ENCODE peak calls at places on chromosomes 4 and X, in nine cellular contexts. One of them, this sample, is unnamed.

GRCh38 chr4:80072607-80073361 is at the start of gene ANTXR2:
- DNase-seq in spleen: peak; percentile 95
- DNase-seq in A673: peak; percentile 72
- DNase-seq in kidney epithelial cell: peak; percentile 60
- DNase-seq in SK-N-SH: peak; percentile 86
- DNase-seq in GM12865: peak; percentile 79
- DNase-seq in cardiac muscle cell: peak; percentile 99
- DNase-seq in left ventricle myocardium inferior: peak; percentile 94
- DNase-seq in lung: peak; percentile 87
- DNase-seq in this sample: peak; percentile 99

GRCh38 chrX:103847174-103847870 is 15.3 kb upstream of the RAB9B start:
- DNase-seq in spleen: no peak
- DNase-seq in A673: no peak
- DNase-seq in kidney epithelial cell: no peak
- DNase-seq in SK-N-SH: no peak
- DNase-seq in GM12865: no peak
- DNase-seq in cardiac muscle cell: peak; percentile 36
- DNase-seq in left ventricle myocardium inferior: no peak
- DNase-seq in lung: no peak
- DNase-seq in this sample: peak; percentile 13

GRCh38 chr4:3255611-3256186 is 6.7 kb downstream of the MSANTD1 start:
- DNase-seq in spleen: peak; percentile 70
- DNase-seq in A673: no peak
- DNase-seq in kidney epithelial cell: no peak
- DNase-seq in SK-N-SH: no peak
- DNase-seq in GM12865: no peak
- DNase-seq in cardiac muscle cell: no peak
- DNase-seq in left ventricle myocardium inferior: peak; percentile 12
- DNase-seq in lung: no peak
- DNase-seq in this sample: no peak

GRCh38 chr4:106687026-106687425 is 318.4 kb upstream of the GIMD1 start:
- DNase-seq in spleen: no peak
- DNase-seq in A673: no peak
- DNase-seq in kidney epithelial cell: no peak
- DNase-seq in SK-N-SH: no peak
- DNase-seq in GM12865: no peak
- DNase-seq in cardiac muscle cell: peak; percentile 57
- DNase-seq in left ventricle myocardium inferior: no peak
- DNase-seq in lung: no peak
- DNase-seq in this sample: peak; percentile 17

GRCh38 chrX:129777218-129777768 is 2.5 kb upstream of the SASH3 start:
- DNase-seq in spleen: peak; percentile 96
- DNase-seq in A673: no peak
- DNase-seq in kidney epithelial cell: no peak
- DNase-seq in SK-N-SH: no peak
- DNase-seq in GM12865: peak; percentile 88
- DNase-seq in cardiac muscle cell: no peak
- DNase-seq in left ventricle myocardium inferior: peak; percentile 31
- DNase-seq in lung: peak; percentile 44
- DNase-seq in this sample: no peak

GRCh38 chr4:150231108-150231770 is 153.0 kb downstream of the DCLK2 start:
- DNase-seq in spleen: no peak
- DNase-seq in A673: no peak
- DNase-seq in kidney epithelial cell: no peak
- DNase-seq in SK-N-SH: no peak
- DNase-seq in GM12865: no peak
- DNase-seq in cardiac muscle cell: no peak
- DNase-seq in left ventricle myocardium inferior: no peak
- DNase-seq in lung: no peak
- DNase-seq in this sample: peak; percentile 24

GRCh38 chrX:153530411-153531145 is 13.1 kb downstream of the ATP2B3 start:
- DNase-seq in spleen: no peak
- DNase-seq in A673: no peak
- DNase-seq in kidney epithelial cell: no peak
- DNase-seq in SK-N-SH: no peak
- DNase-seq in GM12865: no peak
- DNase-seq in cardiac muscle cell: no peak
- DNase-seq in left ventricle myocardium inferior: no peak
- DNase-seq in lung: no peak
- DNase-seq in this sample: no peak

GRCh38 chr4:143188325-143189088 is 3.8 kb downstream of the USP38 start:
- DNase-seq in spleen: no peak
- DNase-seq in A673: no peak
- DNase-seq in kidney epithelial cell: no peak
- DNase-seq in SK-N-SH: no peak
- DNase-seq in GM12865: no peak
- DNase-seq in cardiac muscle cell: no peak
- DNase-seq in left ventricle myocardium inferior: no peak
- DNase-seq in lung: no peak
- DNase-seq in this sample: no peak

GRCh38 chrX:53494427-53494826 is 60.3 kb upstream of the HSD17B10 start:
- DNase-seq in spleen: no peak
- DNase-seq in A673: peak; percentile 39
- DNase-seq in kidney epithelial cell: no peak
- DNase-seq in SK-N-SH: peak; percentile 17
- DNase-seq in GM12865: no peak
- DNase-seq in cardiac muscle cell: peak; percentile 39
- DNase-seq in left ventricle myocardium inferior: no peak
- DNase-seq in lung: no peak
- DNase-seq in this sample: peak; percentile 70

GRCh38 chr4:173405840-173406606 is 7.1 kb upstream of the SCRG1 start:
- DNase-seq in spleen: no peak
- DNase-seq in A673: no peak
- DNase-seq in kidney epithelial cell: no peak
- DNase-seq in SK-N-SH: no peak
- DNase-seq in GM12865: peak; percentile 39
- DNase-seq in cardiac muscle cell: no peak
- DNase-seq in left ventricle myocardium inferior: no peak
- DNase-seq in lung: no peak
- DNase-seq in this sample: no peak

GRCh38 chr4:175411251-175411650 is 400.8 kb downstream of the GPM6A start:
- DNase-seq in spleen: no peak
- DNase-seq in A673: no peak
- DNase-seq in kidney epithelial cell: no peak
- DNase-seq in SK-N-SH: no peak
- DNase-seq in GM12865: no peak
- DNase-seq in cardiac muscle cell: no peak
- DNase-seq in left ventricle myocardium inferior: no peak
- DNase-seq in lung: no peak
- DNase-seq in this sample: no peak

GRCh38 chrX:105752334-105752733 is 70.0 kb upstream of the NRK start:
- DNase-seq in spleen: no peak
- DNase-seq in A673: no peak
- DNase-seq in kidney epithelial cell: no peak
- DNase-seq in SK-N-SH: no peak
- DNase-seq in GM12865: no peak
- DNase-seq in cardiac muscle cell: peak; percentile 2
- DNase-seq in left ventricle myocardium inferior: no peak
- DNase-seq in lung: no peak
- DNase-seq in this sample: no peak

GRCh38 chr4:176538217-176538925 is 218.6 kb downstream of the SPCS3 start:
- DNase-seq in spleen: no peak
- DNase-seq in A673: no peak
- DNase-seq in kidney epithelial cell: peak; percentile 56
- DNase-seq in SK-N-SH: no peak
- DNase-seq in GM12865: no peak
- DNase-seq in cardiac muscle cell: peak; percentile 75
- DNase-seq in left ventricle myocardium inferior: no peak
- DNase-seq in lung: no peak
- DNase-seq in this sample: peak; percentile 93

DNA sequence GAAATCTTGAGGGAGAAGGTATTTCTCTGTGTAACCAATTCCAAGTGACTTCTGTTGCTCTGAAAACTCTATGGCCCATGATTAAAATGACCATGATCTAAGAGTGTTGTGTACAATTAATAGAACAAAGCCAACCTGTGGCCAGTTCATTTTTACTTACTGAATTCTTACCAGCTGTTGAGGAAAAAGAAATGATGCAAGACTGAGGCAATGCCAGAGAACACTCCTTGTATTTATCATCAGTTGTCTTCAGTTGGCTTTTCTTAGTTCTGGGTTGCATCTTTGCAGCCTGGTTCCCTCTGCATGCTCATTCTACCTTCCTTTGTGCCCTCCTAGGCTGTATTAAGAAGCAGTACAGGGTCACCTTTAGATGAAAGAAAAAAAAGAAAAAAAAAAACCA is 298.6 kb downstream of the ARHGAP10 start:
- DNase-seq in spleen: no peak
- DNase-seq in A673: no peak
- DNase-seq in kidney epithelial cell: no peak
- DNase-seq in SK-N-SH: no peak
- DNase-seq in GM12865: no peak
- DNase-seq in cardiac muscle cell: peak; percentile 83
- DNase-seq in left ventricle myocardium inferior: no peak
- DNase-seq in lung: no peak
- DNase-seq in this sample: no peak
- TF ChIP-seq CTCF in spleen: no peak
- TF ChIP-seq CTCF in A673: no peak
- TF ChIP-seq CTCF in kidney epithelial cell: no peak
- TF ChIP-seq CTCF in SK-N-SH: no peak
- TF ChIP-seq CTCF in GM12865: no peak
- TF ChIP-seq CTCF in cardiac muscle cell: no peak
- TF ChIP-seq CTCF in left ventricle myocardium inferior: no peak
- TF ChIP-seq CTCF in lung: no peak
- TF ChIP-seq CTCF in this sample: no peak

GRCh38 chr4:8771258-8771590 is 100.4 kb downstream of the HMX1 start:
- DNase-seq in spleen: peak; percentile 70
- DNase-seq in A673: no peak
- DNase-seq in kidney epithelial cell: no peak
- DNase-seq in SK-N-SH: peak; percentile 60
- DNase-seq in GM12865: no peak
- DNase-seq in cardiac muscle cell: no peak
- DNase-seq in left ventricle myocardium inferior: peak; percentile 1
- DNase-seq in lung: no peak
- DNase-seq in this sample: no peak

GRCh38 chr4:8770518-8771257 is 101.0 kb downstream of the HMX1 start:
- DNase-seq in spleen: peak; percentile 40
- DNase-seq in A673: no peak
- DNase-seq in kidney epithelial cell: no peak
- DNase-seq in SK-N-SH: no peak
- DNase-seq in GM12865: no peak
- DNase-seq in cardiac muscle cell: no peak
- DNase-seq in left ventricle myocardium inferior: peak; percentile 6
- DNase-seq in lung: no peak
- DNase-seq in this sample: no peak

GRCh38 chr4:8768357-8768999 is 103.2 kb downstream of the HMX1 start:
- DNase-seq in spleen: peak; percentile 36
- DNase-seq in A673: no peak
- DNase-seq in kidney epithelial cell: no peak
- DNase-seq in SK-N-SH: peak; percentile 19
- DNase-seq in GM12865: no peak
- DNase-seq in cardiac muscle cell: no peak
- DNase-seq in left ventricle myocardium inferior: peak; percentile 7
- DNase-seq in lung: no peak
- DNase-seq in this sample: no peak

GRCh38 chr4:8771666-8772065 is 100.0 kb downstream of the HMX1 start:
- DNase-seq in spleen: peak; percentile 58
- DNase-seq in A673: no peak
- DNase-seq in kidney epithelial cell: no peak
- DNase-seq in SK-N-SH: no peak
- DNase-seq in GM12865: no peak
- DNase-seq in cardiac muscle cell: no peak
- DNase-seq in left ventricle myocardium inferior: peak; percentile 1
- DNase-seq in lung: no peak
- DNase-seq in this sample: no peak

DNA sequence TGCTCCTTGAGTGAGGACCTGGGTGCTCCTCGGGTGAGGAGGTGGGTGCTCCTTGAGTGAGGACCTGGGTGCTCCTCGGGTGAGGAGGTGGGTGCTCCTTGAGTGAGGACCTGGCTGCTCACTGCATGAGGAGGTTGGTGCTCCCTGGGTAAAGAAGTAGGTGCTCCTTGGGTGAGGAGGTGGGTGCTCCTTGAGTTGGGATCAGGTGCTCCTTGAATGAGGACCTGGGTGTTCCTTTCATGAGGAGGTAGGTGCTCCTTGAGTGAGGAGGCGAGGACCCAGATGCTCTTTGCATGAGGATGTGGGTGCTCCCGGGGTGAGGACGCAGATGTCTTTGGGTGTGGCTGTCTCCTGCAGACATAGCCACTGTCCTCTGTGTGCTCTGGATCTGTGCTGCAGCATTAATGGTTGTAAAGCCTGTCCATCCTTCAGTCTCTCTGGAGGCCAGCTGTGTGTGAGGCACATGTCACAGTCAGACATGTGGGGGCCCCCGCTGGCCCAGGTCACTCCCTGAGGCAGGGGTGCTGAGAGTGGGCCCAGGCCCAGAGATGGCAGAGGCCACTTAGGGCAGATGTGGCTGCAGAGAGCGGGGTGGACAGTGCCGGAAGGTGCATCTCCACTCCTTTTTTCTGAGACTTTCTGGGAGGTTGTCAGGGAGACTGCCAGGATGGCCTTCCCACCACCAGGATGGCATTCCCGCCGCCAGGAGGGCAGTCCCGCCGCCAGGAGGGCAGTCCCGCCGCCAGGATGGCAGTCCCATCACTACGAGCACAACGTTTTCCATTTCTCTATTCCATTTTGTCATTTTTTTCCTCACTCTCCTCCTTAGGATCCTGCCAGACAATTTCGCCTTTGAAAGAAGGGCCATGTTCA is 101.8 kb downstream of the HMX1 start:
- DNase-seq in spleen: peak; percentile 60
- DNase-seq in A673: no peak
- DNase-seq in kidney epithelial cell: no peak
- DNase-seq in SK-N-SH: no peak
- DNase-seq in GM12865: no peak
- DNase-seq in cardiac muscle cell: no peak
- DNase-seq in left ventricle myocardium inferior: peak; percentile 1
- DNase-seq in lung: no peak
- DNase-seq in this sample: no peak
- H3K4me3 ChIP-seq in spleen: no peak overlapping the region
- H3K4me3 ChIP-seq in A673: no peak overlapping the region
- H3K4me3 ChIP-seq in kidney epithelial cell: no peak overlapping the region
- H3K4me3 ChIP-seq in SK-N-SH: no peak overlapping the region
- H3K4me3 ChIP-seq in GM12865: no peak overlapping the region
- H3K4me3 ChIP-seq in cardiac muscle cell: no peak overlapping the region
- H3K4me3 ChIP-seq in left ventricle myocardium inferior: no peak overlapping the region
- H3K4me3 ChIP-seq in lung: no peak overlapping the region
- H3K4me3 ChIP-seq in this sample: no peak overlapping the region

DNA sequence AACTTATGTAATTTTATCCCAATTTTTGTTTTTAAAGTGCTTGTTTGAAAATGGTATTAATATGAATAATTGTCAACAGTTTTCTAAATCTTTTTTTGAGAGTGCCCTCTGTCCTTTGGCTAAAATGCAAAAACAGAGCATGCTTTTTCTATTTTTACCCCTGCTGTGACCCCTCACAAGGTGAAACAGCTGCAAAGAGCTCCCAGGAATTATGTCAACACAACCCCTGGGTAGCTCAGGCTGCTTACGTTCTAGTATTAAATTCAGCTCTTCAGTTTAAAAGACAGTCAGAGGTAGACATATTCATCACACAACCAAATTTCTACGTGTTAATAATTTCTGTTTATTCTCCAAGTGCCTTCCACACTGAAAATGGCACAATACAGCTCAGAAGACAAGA is 367.5 kb downstream of the PRDM5 start:
- DNase-seq in spleen: no peak
- DNase-seq in A673: no peak
- DNase-seq in kidney epithelial cell: no peak
- DNase-seq in SK-N-SH: no peak
- DNase-seq in GM12865: no peak
- DNase-seq in cardiac muscle cell: no peak
- DNase-seq in left ventricle myocardium inferior: no peak
- DNase-seq in lung: no peak
- DNase-seq in this sample: no peak
- TF ChIP-seq CTCF in spleen: no peak
- TF ChIP-seq CTCF in A673: no peak
- TF ChIP-seq CTCF in kidney epithelial cell: no peak
- TF ChIP-seq CTCF in SK-N-SH: no peak
- TF ChIP-seq CTCF in GM12865: no peak
- TF ChIP-seq CTCF in cardiac muscle cell: no peak
- TF ChIP-seq CTCF in left ventricle myocardium inferior: no peak
- TF ChIP-seq CTCF in lung: no peak
- TF ChIP-seq CTCF in this sample: no peak

GRCh38 chr4:110623710-110624015 is 786 bp upstream of the PITX2 start:
- DNase-seq in spleen: no peak
- DNase-seq in A673: no peak
- DNase-seq in kidney epithelial cell: no peak
- DNase-seq in SK-N-SH: no peak
- DNase-seq in GM12865: no peak
- DNase-seq in cardiac muscle cell: no peak
- DNase-seq in left ventricle myocardium inferior: no peak
- DNase-seq in lung: no peak
- DNase-seq in this sample: no peak
- H3K4me3 ChIP-seq in spleen: no peak overlapping the region
- H3K4me3 ChIP-seq in A673: no peak overlapping the region
- H3K4me3 ChIP-seq in kidney epithelial cell: no peak overlapping the region
- H3K4me3 ChIP-seq in SK-N-SH: no peak overlapping the region
- H3K4me3 ChIP-seq in GM12865: no peak overlapping the region
- H3K4me3 ChIP-seq in cardiac muscle cell: no peak overlapping the region
- H3K4me3 ChIP-seq in left ventricle myocardium inferior: peak overlapping the region; percentile 63
- H3K4me3 ChIP-seq in lung: no peak overlapping the region
- H3K4me3 ChIP-seq in this sample: peak overlapping the region; percentile 73

This sample was measured in foreskin fibroblast.